ENCODE peak calls at places on chromosomes 2 and 18, in five cellular contexts. U, P, H, J and G are unnamed samples.

GRCh38 chr18:57084331-57085298 is 62.3 kb upstream of the BOD1L2 start:
- DNase-seq in H (no peak), J (no peak), P (no peak), U (no peak), G (no peak)

GRCh38 chr2:192145496-192145895 is 49.2 kb downstream of the TMEFF2 start:
- DNase-seq in P (no peak), H (no peak), J (no peak), U (no peak), G (no peak)

GRCh38 chr2:160612266-160612864 is 118.8 kb upstream of the RBMS1 start:
- DNase-seq in U (no peak), H (no peak), P (no peak), J (no peak), G (no peak)

GRCh38 chr18:23503967-23504352 is 649 bp downstream of the RMC1 start:
- DNase-seq in H (no peak), J (no peak), U (no peak), P (no peak), G (no peak)

GRCh38 chr2:73385486-73386341 is at the start of gene ALMS1:
- DNase-seq in U (peak; percentile 63), H (peak; percentile 75), J (peak; percentile 86), P (peak; percentile 93), G (peak; percentile 66)

GRCh38 chr2:66532972-66533868 is 98.3 kb downstream of the MEIS1 start:
- DNase-seq in P (no peak), J (no peak), U (no peak), H (no peak), G (no peak)

GRCh38 chr2:172613035-172613434 is 57.1 kb downstream of the PDK1 start:
- DNase-seq in U (no peak), P (peak; percentile 71), J (no peak), H (no peak), G (no peak)

GRCh38 chr2:16334366-16334765 is 331.3 kb downstream of the CYRIA start:
- DNase-seq in P (no peak), U (no peak), H (no peak), J (no peak), G (no peak)

GRCh38 chr2:234251326-234252271 is 201.1 kb downstream of the SPP2 start:
- DNase-seq in H (no peak), U (no peak), P (no peak), J (no peak), G (peak; percentile 73)

GRCh38 chr18:41734917-41735316 is 220.1 kb upstream of the PIK3C3 start:
- DNase-seq in P (no peak), U (no peak), J (no peak), H (no peak), G (no peak)

GRCh38 chr2:232204457-232204931 is 174.1 kb upstream of the ALPP start:
- DNase-seq in P (no peak), J (peak; percentile 27), U (no peak), H (no peak), G (no peak)

GRCh38 chr2:88429929-88430328 is 22.6 kb downstream of the FOXI3 start:
- DNase-seq in H (no peak), J (no peak), P (no peak), U (no peak), G (no peak)

GRCh38 chr18:8744038-8744437 is 38.7 kb downstream of the MTCL1 start:
- DNase-seq in H (no peak), J (no peak), U (no peak), P (peak; percentile 87), G (no peak)

GRCh38 chr18:3230401-3231334 is 10.9 kb upstream of the MYOM1 start:
- DNase-seq in H (no peak), U (no peak), J (no peak), P (no peak), G (no peak)

GRCh38 chr2:109501461-109501860 is 112.3 kb downstream of the SEPTIN10 start:
- DNase-seq in J (no peak), H (no peak), U (no peak), P (no peak), G (no peak)